ENCODE peak calls at places on chromosomes 12 and 14, in five cellular contexts. X, A, W, B and G are unnamed samples.

GRCh38 chr12:3992945-3993344 is 119.7 kb upstream of the PARP11 start:
- DNase-seq in A (no peak), B (peak), W (no peak), X (no peak), G (no peak)

GRCh38 chr14:27553820-27554219 is 956.0 kb upstream of the NOVA1 start:
- DNase-seq in W (no peak), X (no peak), B (no peak), A (no peak), G (peak)

GRCh38 chr14:69261761-69262331 is 1.9 kb downstream of the GALNT16 start:
- DNase-seq in B (peak), A (no peak), X (no peak), W (no peak), G (no peak)

GRCh38 chr12:122614839-122615238 is 87.8 kb downstream of the KNTC1 start:
- DNase-seq in W (no peak), A (no peak), B (peak), X (peak), G (no peak)

GRCh38 chr14:60274448-60274847 is 25.4 kb downstream of the PPM1A start:
- DNase-seq in W (no peak), B (no peak), X (no peak), A (no peak), G (no peak)

GRCh38 chr14:36518586-36519430 is 1.2 kb downstream of the NKX2-1 start:
- DNase-seq in B (no peak), X (no peak), A (no peak), W (no peak), G (no peak)

GRCh38 chr12:52798003-52798670 is 2.2 kb upstream of the KRT3 start:
- DNase-seq in A (no peak), B (peak), W (no peak), X (no peak), G (no peak)

GRCh38 chr12:34397591-34398365 is 375.5 kb downstream of the ALG10 start:
- DNase-seq in B (no peak), A (peak), X (no peak), W (peak), G (no peak)